ENCODE peak calls at places on chromosomes 6 and 20, in four cellular contexts. One of them, this sample, is unnamed.

GRCh38 chr20:4837760-4838159 is 116.1 kb downstream of the PRND start:
- DNase-seq in HepG2: no peak
- DNase-seq in K562: no peak
- DNase-seq in SK-N-SH: no peak
- DNase-seq in this sample: no peak

GRCh38 chr20:56945057-56945456 is 316.0 kb downstream of the TFAP2C start:
- DNase-seq in HepG2: no peak
- DNase-seq in SK-N-SH: no peak
- DNase-seq in K562: no peak
- DNase-seq in this sample: no peak

GRCh38 chr6:166410426-166410935 is 27.7 kb upstream of the MPC1 start:
- DNase-seq in SK-N-SH: no peak
- DNase-seq in K562: no peak
- DNase-seq in HepG2: no peak
- DNase-seq in this sample: no peak

GRCh38 chr20:62840244-62841197 is 21.1 kb downstream of the TCFL5 start:
- DNase-seq in K562: no peak
- DNase-seq in HepG2: no peak
- DNase-seq in SK-N-SH: peak; percentile 24
- DNase-seq in this sample: no peak

GRCh38 chr6:155432293-155432692 is 23.3 kb downstream of the NOX3 start:
- DNase-seq in SK-N-SH: no peak
- DNase-seq in K562: no peak
- DNase-seq in HepG2: no peak
- DNase-seq in this sample: no peak

GRCh38 chr6:12420626-12421025 is 130.5 kb downstream of the EDN1 start:
- DNase-seq in K562: no peak
- DNase-seq in HepG2: no peak
- DNase-seq in SK-N-SH: no peak
- DNase-seq in this sample: no peak

GRCh38 chr6:79338493-79338892 is 104.0 kb upstream of the HMGN3 start:
- DNase-seq in K562: no peak
- DNase-seq in HepG2: no peak
- DNase-seq in SK-N-SH: no peak
- DNase-seq in this sample: no peak

GRCh38 chr20:32112862-32113261 is 3.3 kb downstream of the TM9SF4 start:
- DNase-seq in HepG2: no peak
- DNase-seq in SK-N-SH: no peak
- DNase-seq in K562: peak; percentile 47
- DNase-seq in this sample: no peak

GRCh38 chr6:16404456-16404855 is 166.1 kb downstream of the GMPR start:
- DNase-seq in SK-N-SH: no peak
- DNase-seq in K562: no peak
- DNase-seq in HepG2: no peak
- DNase-seq in this sample: no peak

GRCh38 chr6:16401868-16402267 is 163.5 kb downstream of the GMPR start:
- DNase-seq in K562: no peak
- DNase-seq in SK-N-SH: no peak
- DNase-seq in HepG2: no peak
- DNase-seq in this sample: no peak

GRCh38 chr6:16405349-16405865 is 167.0 kb downstream of the GMPR start:
- DNase-seq in HepG2: no peak
- DNase-seq in SK-N-SH: no peak
- DNase-seq in K562: no peak
- DNase-seq in this sample: no peak

GRCh38 chr6:16402501-16402900 is 164.1 kb downstream of the GMPR start:
- DNase-seq in HepG2: no peak
- DNase-seq in SK-N-SH: peak; percentile 75
- DNase-seq in K562: no peak
- DNase-seq in this sample: no peak

DNA sequence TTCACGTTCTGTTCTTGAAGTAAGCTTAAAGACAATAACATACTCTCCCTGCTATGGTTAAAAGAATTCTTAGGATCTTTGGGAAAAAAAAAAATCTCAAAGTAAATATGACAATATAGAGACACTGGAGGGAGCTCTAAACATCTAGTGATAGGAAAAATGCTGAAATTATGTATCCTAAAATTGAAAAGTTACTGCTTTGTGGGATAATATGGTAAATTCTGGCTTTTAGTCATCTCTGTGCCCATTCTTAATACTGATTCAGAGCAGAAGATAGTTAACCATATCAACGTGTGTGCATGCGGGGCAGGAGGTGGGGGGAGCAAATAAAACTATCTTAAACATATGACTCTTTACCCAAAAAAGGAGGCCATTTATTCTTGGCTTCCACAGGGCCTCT is 165.4 kb downstream of the GMPR start:
- DNase-seq in K562: no peak
- DNase-seq in HepG2: no peak
- DNase-seq in SK-N-SH: no peak
- DNase-seq in this sample: no peak
- TF ChIP-seq FOXJ3 in K562: no peak
- TF ChIP-seq FOXJ3 in HepG2: no peak
- TF ChIP-seq FOXJ3 in SK-N-SH: no peak
- TF ChIP-seq FOXJ3 in this sample: no peak

DNA sequence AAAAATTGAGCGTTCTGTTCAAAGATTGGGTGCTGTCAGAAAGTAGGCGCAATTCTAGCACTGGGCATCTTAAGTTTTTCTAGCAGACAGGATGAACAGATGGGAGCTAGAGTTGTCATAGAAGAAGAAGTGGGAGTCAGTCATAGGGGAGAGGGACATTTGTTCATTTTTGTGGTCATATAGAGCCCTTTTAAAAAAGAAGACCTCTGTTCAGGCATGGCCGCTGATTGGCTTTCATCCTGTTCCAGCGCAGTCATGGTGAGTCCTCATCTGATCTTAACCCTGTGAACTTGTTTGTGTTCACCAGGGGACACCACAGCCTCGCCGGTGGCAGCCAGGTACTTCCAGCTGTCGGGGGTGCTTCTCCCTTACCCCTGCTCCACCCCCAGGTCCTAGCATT is 29.7 kb upstream of the PBOV1 start:
- DNase-seq in HepG2: no peak
- DNase-seq in K562: no peak
- DNase-seq in SK-N-SH: no peak
- DNase-seq in this sample: no peak
- TF ChIP-seq FOXJ3 in HepG2: no peak
- TF ChIP-seq FOXJ3 in K562: no peak
- TF ChIP-seq FOXJ3 in SK-N-SH: no peak
- TF ChIP-seq FOXJ3 in this sample: no peak

GRCh38 chr6:15312500-15312899 is 66.6 kb downstream of the JARID2 start:
- DNase-seq in K562: no peak
- DNase-seq in HepG2: no peak
- DNase-seq in SK-N-SH: no peak
- DNase-seq in this sample: no peak
- TF ChIP-seq FOXJ3 in K562: no peak
- TF ChIP-seq FOXJ3 in HepG2: no peak
- TF ChIP-seq FOXJ3 in SK-N-SH: no peak
- TF ChIP-seq FOXJ3 in this sample: no peak

GRCh38 chr6:135195522-135195921 is 14.4 kb downstream of the MYB start:
- DNase-seq in K562: no peak
- DNase-seq in HepG2: no peak
- DNase-seq in SK-N-SH: no peak
- DNase-seq in this sample: no peak
- TF ChIP-seq FOXJ3 in K562: no peak
- TF ChIP-seq FOXJ3 in HepG2: no peak
- TF ChIP-seq FOXJ3 in SK-N-SH: no peak
- TF ChIP-seq FOXJ3 in this sample: no peak

This sample was measured in WTC11.